ENCODE peak calls at places on chromosomes 16 and 17, in nine cellular contexts. X is occipital lobe; Y is brain microvascular endothelial cell; K is activated naive CD8-positive, alpha-beta T cell treated with anti-CD3 and anti-CD28 coated beads for 36 hours; B is GM13976; N is EL; Q is WTC11; G is posterior vena cava; W is A172. F is an unnamed sample.

GRCh38 chr17:31534223-31534888 is 142.9 kb downstream of the RAB11FIP4 start:
- DNase-seq in X (no peak), Y (no peak), K (no peak), B (no peak), N (no peak), Q (no peak), G (no peak), W (no peak), F (no peak)

GRCh38 chr17:34503804-34504203 is 75.6 kb upstream of the TMEM132E start:
- DNase-seq in X (no peak), Y (no peak), K (peak), B (no peak), N (no peak), Q (no peak), G (peak), W (peak), F (no peak)

GRCh38 chr16:11094075-11094593 is 149.8 kb downstream of the CLEC16A start:
- DNase-seq in X (no peak), Y (no peak), K (peak), B (peak), N (peak), Q (no peak), G (no peak), W (no peak), F (peak)

GRCh38 chr17:46977348-46977747 is 1.7 kb downstream of the RPRML start:
- DNase-seq in X (peak), Y (no peak), K (no peak), B (no peak), N (peak), Q (peak), G (peak), W (no peak), F (peak)

GRCh38 chr17:60151355-60151754 is 1.6 kb downstream of the CA4 start:
- DNase-seq in X (no peak), Y (no peak), K (no peak), B (peak), N (no peak), Q (no peak), G (no peak), W (no peak), F (no peak)

GRCh38 chr17:3687949-3688614 is 7.9 kb downstream of the P2RX5 start:
- DNase-seq in X (no peak), Y (no peak), K (no peak), B (no peak), N (no peak), Q (no peak), G (no peak), W (no peak), F (no peak)

GRCh38 chr17:5562172-5562571 is 22.1 kb downstream of the NLRP1 start:
- DNase-seq in X (no peak), Y (no peak), K (no peak), B (no peak), N (no peak), Q (no peak), G (no peak), W (no peak), F (no peak)

GRCh38 chr16:65044861-65045260 is 77.0 kb downstream of the CDH11 start:
- DNase-seq in X (no peak), Y (peak), K (no peak), B (no peak), N (peak), Q (no peak), G (no peak), W (no peak), F (no peak)

GRCh38 chr16:35370617-35371016 is 1911.2 kb downstream of the TP53TG3F start:
- DNase-seq in X (no peak), Y (no peak), K (no peak), B (no peak), N (no peak), Q (no peak), G (no peak), W (no peak), F (no peak)

GRCh38 chr16:89334461-89334860 is 117.0 kb downstream of the ZNF778 start:
- DNase-seq in X (no peak), Y (no peak), K (no peak), B (no peak), N (no peak), Q (no peak), G (peak), W (no peak), F (no peak)

GRCh38 chr17:9226794-9227135 is 205.5 kb downstream of the NTN1 start:
- DNase-seq in X (no peak), Y (no peak), K (peak), B (no peak), N (no peak), Q (peak), G (no peak), W (no peak), F (no peak)

GRCh38 chr17:73292031-73292531 is 19.7 kb downstream of the CDC42EP4 start:
- DNase-seq in X (no peak), Y (peak), K (no peak), B (no peak), N (peak), Q (no peak), G (peak), W (peak), F (peak)

GRCh38 chr16:83925957-83926725 is 26.9 kb upstream of the OSGIN1 start:
- DNase-seq in X (no peak), Y (no peak), K (no peak), B (no peak), N (no peak), Q (no peak), G (no peak), W (no peak), F (no peak)

GRCh38 chr16:86292942-86293341 is 217.4 kb upstream of the FOXF1 start:
- DNase-seq in X (no peak), Y (no peak), K (no peak), B (no peak), N (no peak), Q (no peak), G (no peak), W (no peak), F (no peak)

GRCh38 chr17:14748036-14748715 is 447.3 kb downstream of the HS3ST3B1 start:
- DNase-seq in X (no peak), Y (no peak), K (peak), B (peak), N (no peak), Q (no peak), G (no peak), W (no peak), F (peak)

GRCh38 chr16:79286646-79287423 is 313.7 kb downstream of the MAF start:
- DNase-seq in X (peak), Y (no peak), K (no peak), B (peak), N (no peak), Q (peak), G (peak), W (no peak), F (no peak)

GRCh38 chr16:13999895-14000425 is 71.2 kb upstream of the MRTFB start:
- DNase-seq in X (no peak), Y (no peak), K (no peak), B (no peak), N (no peak), Q (no peak), G (no peak), W (no peak), F (no peak)

GRCh38 chr17:81535007-81535328 is 6.8 kb downstream of the FSCN2 start:
- DNase-seq in X (no peak), Y (no peak), K (no peak), B (no peak), N (no peak), Q (no peak), G (no peak), W (no peak), F (no peak)

GRCh38 chr16:9042943-9043680 is 48.3 kb upstream of the HAPSTR1 start:
- DNase-seq in X (peak), Y (peak), K (no peak), B (no peak), N (peak), Q (no peak), G (no peak), W (no peak), F (no peak)

GRCh38 chr16:55898592-55898991 is 23.4 kb upstream of the CES5A start:
- DNase-seq in X (no peak), Y (no peak), K (no peak), B (no peak), N (no peak), Q (no peak), G (no peak), W (no peak), F (no peak)

GRCh38 chr17:59387351-59388069 is 56.1 kb downstream of the YPEL2 start:
- DNase-seq in X (no peak), Y (no peak), K (no peak), B (no peak), N (no peak), Q (no peak), G (no peak), W (no peak), F (no peak)

GRCh38 chr17:9959377-9959981 is 54.4 kb upstream of the RCVRN start:
- DNase-seq in X (peak), Y (peak), K (peak), B (peak), N (peak), Q (peak), G (peak), W (peak), F (peak)

GRCh38 chr16:75097941-75098897 is 18.4 kb downstream of the LDHD start:
- DNase-seq in X (no peak), Y (no peak), K (peak), B (peak), N (no peak), Q (no peak), G (no peak), W (no peak), F (no peak)

GRCh38 chr16:28162326-28162877 is 49.4 kb downstream of the XPO6 start:
- DNase-seq in X (no peak), Y (no peak), K (no peak), B (no peak), N (no peak), Q (no peak), G (no peak), W (no peak), F (no peak)

GRCh38 chr17:12928736-12929135 is 89.1 kb downstream of the ELAC2 start:
- DNase-seq in X (no peak), Y (no peak), K (no peak), B (no peak), N (peak), Q (no peak), G (no peak), W (peak), F (peak)

GRCh38 chr17:1153795-1154546 is 25.8 kb downstream of the ABR start:
- DNase-seq in X (peak), Y (peak), K (no peak), B (no peak), N (peak), Q (peak), G (peak), W (peak), F (peak)

GRCh38 chr17:17752822-17753448 is 71.7 kb downstream of the RAI1 start:
- DNase-seq in X (no peak), Y (no peak), K (no peak), B (no peak), N (no peak), Q (no peak), G (no peak), W (no peak), F (no peak)

GRCh38 chr16:72426416-72426815 is 254.5 kb upstream of the PMFBP1 start:
- DNase-seq in X (no peak), Y (no peak), K (no peak), B (no peak), N (no peak), Q (no peak), G (no peak), W (no peak), F (no peak)

GRCh38 chr17:41786227-41787020 is at the start of gene JUP:
- DNase-seq in X (peak), Y (peak), K (peak), B (peak), N (peak), Q (peak), G (peak), W (peak), F (peak)

GRCh38 chr17:82687375-82687861 is 11.1 kb downstream of the RAB40B start:
- DNase-seq in X (peak), Y (no peak), K (no peak), B (no peak), N (no peak), Q (no peak), G (no peak), W (no peak), F (no peak)

GRCh38 chr17:75552847-75553552 is 27.5 kb downstream of the LLGL2 start:
- DNase-seq in X (no peak), Y (no peak), K (no peak), B (no peak), N (peak), Q (no peak), G (no peak), W (peak), F (no peak)

F was measured in PC-3.